ENCODE peak calls at places on chromosomes 4 and X, in nine cellular contexts. Y is esophagus muscularis mucosa, C is IMR-90, D is upper lobe of left lung, J is uterus, N is ovary, T is heart left ventricle, R is body of pancreas, M is prostate gland. S is an unnamed sample.
A peak's percentile ranks its signal among the peaks of the same experiment; 100 is the strongest.

GRCh38 chr4:5409980-5410618 is 298.3 kb downstream of the EVC2 start:
- DNase-seq in M (no peak), R (no peak), N (no peak), C (no peak), Y (no peak), J (no peak), D (no peak), T (no peak), S (no peak)

GRCh38 chr4:48337726-48338125 is 3.6 kb upstream of the SLAIN2 start:
- DNase-seq in R (no peak), N (no peak), M (peak; percentile 60), D (no peak), Y (no peak), T (no peak), C (no peak), J (no peak), S (no peak)

GRCh38 chrX:40468033-40468979 is 112.5 kb upstream of the ATP6AP2 start:
- DNase-seq in M (peak; percentile 76), C (peak; percentile 5), R (peak; percentile 80), T (peak; percentile 53), N (no peak), Y (no peak), J (peak; percentile 26), D (peak; percentile 76), S (no peak)

GRCh38 chrX:70754169-70754843 is 154.2 kb downstream of the TEX11 start:
- DNase-seq in N (no peak), D (no peak), J (no peak), Y (no peak), C (no peak), T (no peak), R (no peak), M (no peak), S (no peak)

GRCh38 chr4:26867914-26868684 is 7.5 kb downstream of the STIM2 start:
- DNase-seq in R (no peak), T (no peak), Y (no peak), D (no peak), M (no peak), C (peak; percentile 10), J (no peak), N (peak; percentile 36), S (no peak)

GRCh38 chr4:125125256-125125655 is 189.5 kb upstream of the FAT4 start:
- DNase-seq in R (no peak), Y (no peak), N (no peak), C (no peak), T (no peak), J (no peak), D (no peak), M (no peak), S (no peak)

GRCh38 chrX:1481636-1482529 is 29.2 kb upstream of the ASMTL start:
- DNase-seq in D (peak; percentile 77), C (peak; percentile 76), J (peak; percentile 34), T (peak; percentile 65), M (peak; percentile 29), R (peak; percentile 77), Y (peak; percentile 93), N (no peak), S (peak; percentile 31)

GRCh38 chr4:166091146-166091545 is 218.1 kb downstream of the TLL1 start:
- DNase-seq in M (no peak), T (no peak), N (no peak), D (no peak), J (no peak), C (no peak), Y (no peak), R (no peak), S (no peak)

GRCh38 chr4:26533685-26534084 is 43.4 kb upstream of the CCKAR start:
- DNase-seq in R (no peak), M (no peak), Y (no peak), C (no peak), N (no peak), T (no peak), J (no peak), D (no peak), S (no peak)

GRCh38 chrX:153709726-153710674 is 14.2 kb downstream of the BCAP31 start:
- DNase-seq in M (no peak), Y (no peak), J (no peak), N (no peak), R (no peak), D (no peak), T (peak; percentile 27), C (no peak), S (no peak)

GRCh38 chrX:154472685-154473632 is 6.1 kb downstream of the LAGE3 start:
- DNase-seq in N (no peak), M (no peak), C (no peak), J (no peak), D (no peak), Y (no peak), T (no peak), R (no peak), S (no peak)

GRCh38 chr4:174096999-174097398 is 186.5 kb downstream of the FBXO8 start:
- DNase-seq in J (no peak), M (no peak), R (no peak), C (no peak), Y (no peak), N (no peak), D (no peak), T (no peak), S (no peak)

GRCh38 chr4:56261027-56261426 is 126.3 kb downstream of the AASDH start:
- DNase-seq in D (no peak), T (no peak), C (no peak), M (no peak), R (no peak), N (no peak), J (no peak), Y (peak; percentile 47), S (no peak)

GRCh38 chr4:81152839-81153713 is 61.9 kb downstream of the PRKG2 start:
- DNase-seq in T (no peak), C (no peak), J (no peak), M (no peak), D (no peak), Y (no peak), N (no peak), R (no peak), S (no peak)

GRCh38 chrX:101359966-101360365 is 11.4 kb upstream of the TIMM8A start:
- DNase-seq in M (no peak), C (peak; percentile 52), D (no peak), R (no peak), T (no peak), J (no peak), N (no peak), Y (no peak), S (no peak)
- H3K36me3 ChIP-seq in M (no peaks in the 10 kb centered on the region), C (no peaks in the 10 kb centered on the region), D (no peaks in the 10 kb centered on the region), R (no peaks in the 10 kb centered on the region), T (no peaks in the 10 kb centered on the region), J (no peaks in the 10 kb centered on the region), N (no peaks in the 10 kb centered on the region), Y (no peaks in the 10 kb centered on the region), S (no peaks in the 10 kb centered on the region)

GRCh38 chrX:6226646-6227444 is 1.8 kb downstream of the NLGN4X start:
- DNase-seq in Y (no peak), J (no peak), R (no peak), N (peak; percentile 23), D (no peak), C (no peak), T (peak; percentile 29), M (no peak), S (no peak)
- H3K4me3 ChIP-seq in Y (peak overlapping the region; percentile 53), J (peak overlapping the region; percentile 31), R (no peak overlapping the region), N (peak overlapping the region; percentile 40), D (no peak overlapping the region), C (no peak overlapping the region), T (peak overlapping the region; percentile 22), M (no peak overlapping the region), S (no peak overlapping the region)

GRCh38 chr4:148341980-148342800 is 100.0 kb downstream of the NR3C2 start:
- DNase-seq in J (no peak), R (peak; percentile 15), N (peak; percentile 42), T (no peak), C (no peak), Y (no peak), M (no peak), D (no peak), S (no peak)

GRCh38 chr4:148346657-148347056 is 95.6 kb downstream of the NR3C2 start:
- DNase-seq in Y (no peak), D (no peak), C (no peak), N (no peak), M (no peak), J (no peak), R (no peak), T (no peak), S (no peak)

GRCh38 chr4:148349153-148349552 is 93.1 kb downstream of the NR3C2 start:
- DNase-seq in Y (no peak), T (no peak), M (no peak), D (no peak), N (no peak), R (no peak), J (no peak), C (no peak), S (no peak)

GRCh38 chr4:148344382-148344781 is 97.8 kb downstream of the NR3C2 start:
- DNase-seq in R (peak; percentile 41), T (peak; percentile 64), N (peak; percentile 36), J (no peak), Y (no peak), C (no peak), M (no peak), D (peak; percentile 22), S (no peak)

GRCh38 chr4:148345509-148345908 is 96.7 kb downstream of the NR3C2 start:
- DNase-seq in R (no peak), J (no peak), C (no peak), D (no peak), M (no peak), Y (no peak), N (no peak), T (no peak), S (no peak)
- TF ChIP-seq POLR2A in R (no peak), J (no peak), C (no peak), D (no peak), M (no peak), Y (no peak), N (no peak), T (no peak), S (no peak)

GRCh38 chr4:41258783-41259182 is 2.1 kb downstream of the UCHL1 start:
- DNase-seq in D (no peak), R (peak; percentile 25), N (no peak), C (peak; percentile 86), J (no peak), M (peak; percentile 24), Y (no peak), T (no peak), S (no peak)

GRCh38 chr4:41256740-41257256 is at the start of gene UCHL1:
- DNase-seq in J (no peak), Y (no peak), T (peak; percentile 30), R (peak; percentile 27), D (no peak), M (no peak), N (peak; percentile 77), C (peak; percentile 94), S (no peak)

GRCh38 chr4:41257257-41257900 is 651 bp downstream of the UCHL1 start:
- DNase-seq in R (peak; percentile 31), D (no peak), N (peak; percentile 64), T (peak; percentile 43), Y (no peak), M (no peak), C (peak; percentile 52), J (no peak), S (peak; percentile 26)

GRCh38 chr4:41256131-41256739 is 493 bp upstream of the UCHL1 start:
- DNase-seq in N (no peak), C (peak; percentile 74), D (no peak), M (no peak), Y (no peak), R (no peak), J (no peak), T (no peak), S (no peak)

DNA sequence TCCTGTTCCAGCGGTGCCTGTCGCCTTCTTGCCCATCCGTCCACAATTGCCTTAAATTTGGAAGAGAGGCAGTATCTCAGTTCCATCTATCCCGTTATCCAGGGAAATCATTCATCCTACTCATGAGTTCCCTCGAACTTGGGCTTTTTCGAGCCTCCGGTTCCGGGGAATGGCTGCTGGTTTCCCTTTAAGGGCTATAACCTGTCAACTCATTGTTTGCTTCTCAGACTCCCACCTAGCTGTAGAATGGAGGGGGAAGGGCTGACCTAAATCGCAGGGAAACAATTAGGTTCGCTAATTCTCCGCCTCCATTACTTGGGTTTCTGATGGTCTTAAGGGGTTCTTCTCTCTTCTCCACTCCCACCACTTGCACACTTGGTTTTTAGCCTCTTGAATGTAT is 1.2 kb downstream of the UCHL1 start:
- DNase-seq in Y (no peak), M (no peak), T (no peak), J (no peak), D (no peak), R (no peak), C (no peak), N (no peak), S (no peak)
- H3K36me3 ChIP-seq in Y (no peaks in the 10 kb centered on the region), M (no peaks in the 10 kb centered on the region), T (peaks cover 5% of the 10 kb centered on the region), J (no peaks in the 10 kb centered on the region), D (no peaks in the 10 kb centered on the region), R (no peaks in the 10 kb centered on the region), C (peaks cover 25% of the 10 kb centered on the region), N (no peaks in the 10 kb centered on the region), S (no peaks in the 10 kb centered on the region)